ENCODE peak calls at places on chromosome 11, in ten cellular contexts. One of them, this sample, is unnamed.

GRCh38 chr11:12198261-12198925 is 88.0 kb downstream of the MICAL2 start:
- DNase-seq in NCI-H1092 treated with DMSO at 0.1 percent for 48 hours: no peak
- DNase-seq in fibroblast of mammary gland: no peak
- DNase-seq in kidney glomerular epithelial cell: no peak
- DNase-seq in fibroblast of lung: no peak
- DNase-seq in activated T-cell treated with anti-CD3 and anti-CD28 coated beads, Interleukin-2, amount 50 U/mL, for 1 hour: no peak
- DNase-seq in Daoy: no peak
- DNase-seq in NCI-H1694: no peak
- DNase-seq in left kidney: no peak
- DNase-seq in NCI-H187 treated with DMSO at 0.1 percent for 48 hours: no peak
- DNase-seq in this sample: no peak

GRCh38 chr11:93504110-93505095 is 38.8 kb downstream of the SMCO4 start:
- DNase-seq in left kidney: no peak
- DNase-seq in fibroblast of mammary gland: no peak
- DNase-seq in Daoy: no peak
- DNase-seq in kidney glomerular epithelial cell: no peak
- DNase-seq in NCI-H1694: no peak
- DNase-seq in activated T-cell treated with anti-CD3 and anti-CD28 coated beads, Interleukin-2, amount 50 U/mL, for 1 hour: no peak
- DNase-seq in NCI-H1092 treated with DMSO at 0.1 percent for 48 hours: peak
- DNase-seq in NCI-H187 treated with DMSO at 0.1 percent for 48 hours: no peak
- DNase-seq in fibroblast of lung: no peak
- DNase-seq in this sample: no peak

GRCh38 chr11:15563054-15563453 is 448.3 kb downstream of the INSC start:
- DNase-seq in fibroblast of lung: no peak
- DNase-seq in activated T-cell treated with anti-CD3 and anti-CD28 coated beads, Interleukin-2, amount 50 U/mL, for 1 hour: no peak
- DNase-seq in fibroblast of mammary gland: no peak
- DNase-seq in NCI-H1694: no peak
- DNase-seq in kidney glomerular epithelial cell: no peak
- DNase-seq in NCI-H187 treated with DMSO at 0.1 percent for 48 hours: no peak
- DNase-seq in NCI-H1092 treated with DMSO at 0.1 percent for 48 hours: peak
- DNase-seq in left kidney: no peak
- DNase-seq in Daoy: no peak
- DNase-seq in this sample: no peak

GRCh38 chr11:12794556-12795230 is 120.5 kb downstream of the TEAD1 start:
- DNase-seq in kidney glomerular epithelial cell: no peak
- DNase-seq in fibroblast of lung: peak
- DNase-seq in fibroblast of mammary gland: no peak
- DNase-seq in NCI-H1694: no peak
- DNase-seq in Daoy: no peak
- DNase-seq in left kidney: no peak
- DNase-seq in activated T-cell treated with anti-CD3 and anti-CD28 coated beads, Interleukin-2, amount 50 U/mL, for 1 hour: no peak
- DNase-seq in NCI-H187 treated with DMSO at 0.1 percent for 48 hours: no peak
- DNase-seq in NCI-H1092 treated with DMSO at 0.1 percent for 48 hours: no peak
- DNase-seq in this sample: no peak

GRCh38 chr11:2752204-2752772 is 52.5 kb upstream of the KCNQ1OT1 start:
- DNase-seq in fibroblast of lung: peak
- DNase-seq in NCI-H1092 treated with DMSO at 0.1 percent for 48 hours: no peak
- DNase-seq in left kidney: peak
- DNase-seq in kidney glomerular epithelial cell: peak
- DNase-seq in activated T-cell treated with anti-CD3 and anti-CD28 coated beads, Interleukin-2, amount 50 U/mL, for 1 hour: no peak
- DNase-seq in Daoy: peak
- DNase-seq in NCI-H187 treated with DMSO at 0.1 percent for 48 hours: no peak
- DNase-seq in fibroblast of mammary gland: no peak
- DNase-seq in NCI-H1694: no peak
- DNase-seq in this sample: no peak

GRCh38 chr11:62757846-62758788 is 3.3 kb upstream of the POLR2G start:
- DNase-seq in fibroblast of lung: no peak
- DNase-seq in Daoy: no peak
- DNase-seq in left kidney: no peak
- DNase-seq in activated T-cell treated with anti-CD3 and anti-CD28 coated beads, Interleukin-2, amount 50 U/mL, for 1 hour: no peak
- DNase-seq in fibroblast of mammary gland: no peak
- DNase-seq in NCI-H1694: no peak
- DNase-seq in NCI-H1092 treated with DMSO at 0.1 percent for 48 hours: no peak
- DNase-seq in NCI-H187 treated with DMSO at 0.1 percent for 48 hours: no peak
- DNase-seq in kidney glomerular epithelial cell: no peak
- DNase-seq in this sample: no peak

GRCh38 chr11:111819161-111820058 is 52.0 kb downstream of the ALG9 start:
- DNase-seq in activated T-cell treated with anti-CD3 and anti-CD28 coated beads, Interleukin-2, amount 50 U/mL, for 1 hour: no peak
- DNase-seq in fibroblast of mammary gland: peak
- DNase-seq in kidney glomerular epithelial cell: no peak
- DNase-seq in fibroblast of lung: peak
- DNase-seq in NCI-H1092 treated with DMSO at 0.1 percent for 48 hours: no peak
- DNase-seq in NCI-H187 treated with DMSO at 0.1 percent for 48 hours: no peak
- DNase-seq in NCI-H1694: no peak
- DNase-seq in Daoy: no peak
- DNase-seq in left kidney: peak
- DNase-seq in this sample: no peak

GRCh38 chr11:29781268-29781667 is 235.6 kb downstream of the KCNA4 start:
- DNase-seq in activated T-cell treated with anti-CD3 and anti-CD28 coated beads, Interleukin-2, amount 50 U/mL, for 1 hour: no peak
- DNase-seq in NCI-H187 treated with DMSO at 0.1 percent for 48 hours: no peak
- DNase-seq in Daoy: no peak
- DNase-seq in kidney glomerular epithelial cell: peak
- DNase-seq in NCI-H1092 treated with DMSO at 0.1 percent for 48 hours: no peak
- DNase-seq in left kidney: no peak
- DNase-seq in NCI-H1694: no peak
- DNase-seq in fibroblast of lung: no peak
- DNase-seq in fibroblast of mammary gland: no peak
- DNase-seq in this sample: no peak

GRCh38 chr11:17439316-17439782 is 37.3 kb downstream of the ABCC8 start:
- DNase-seq in fibroblast of lung: no peak
- DNase-seq in Daoy: peak
- DNase-seq in NCI-H187 treated with DMSO at 0.1 percent for 48 hours: peak
- DNase-seq in NCI-H1694: no peak
- DNase-seq in kidney glomerular epithelial cell: peak
- DNase-seq in left kidney: peak
- DNase-seq in activated T-cell treated with anti-CD3 and anti-CD28 coated beads, Interleukin-2, amount 50 U/mL, for 1 hour: no peak
- DNase-seq in NCI-H1092 treated with DMSO at 0.1 percent for 48 hours: peak
- DNase-seq in fibroblast of mammary gland: no peak
- DNase-seq in this sample: no peak

GRCh38 chr11:23123766-23124165 is 263.5 kb upstream of the CCDC179 start:
- DNase-seq in activated T-cell treated with anti-CD3 and anti-CD28 coated beads, Interleukin-2, amount 50 U/mL, for 1 hour: no peak
- DNase-seq in NCI-H187 treated with DMSO at 0.1 percent for 48 hours: no peak
- DNase-seq in kidney glomerular epithelial cell: peak
- DNase-seq in NCI-H1092 treated with DMSO at 0.1 percent for 48 hours: no peak
- DNase-seq in fibroblast of mammary gland: peak
- DNase-seq in fibroblast of lung: peak
- DNase-seq in left kidney: peak
- DNase-seq in Daoy: no peak
- DNase-seq in NCI-H1694: no peak
- DNase-seq in this sample: no peak

This sample was measured in GM10248.